ENCODE peak calls at places on chromosome 17, in four cellular contexts. M, K, U and C are unnamed samples.

GRCh38 chr17:78329263-78330059 is 30.4 kb downstream of the SOCS3 start:
- DNase-seq in M (peak), K (no peak), U (no peak), C (no peak)

GRCh38 chr17:9090641-9091096 is 69.4 kb downstream of the NTN1 start:
- DNase-seq in M (no peak), K (no peak), U (no peak), C (peak)

GRCh38 chr17:45270828-45271418 is 9.0 kb upstream of the SPATA32 start:
- DNase-seq in M (no peak), K (no peak), U (no peak), C (no peak)

GRCh38 chr17:79160980-79161621 is 86.5 kb downstream of the ENGASE start:
- DNase-seq in M (no peak), K (no peak), U (no peak), C (no peak)

GRCh38 chr17:18184143-18185007 is 747 bp downstream of the ALKBH5 start:
- DNase-seq in M (peak), K (peak), U (peak), C (peak)

GRCh38 chr17:56717471-56717870 is 116.2 kb downstream of the C17orf67 start:
- DNase-seq in M (no peak), K (no peak), U (no peak), C (no peak)

GRCh38 chr17:75758131-75758905 is 6.7 kb downstream of the GALK1 start:
- DNase-seq in M (no peak), K (no peak), U (no peak), C (no peak)

GRCh38 chr17:77356109-77356689 is 215.4 kb downstream of the SEC14L1 start:
- DNase-seq in M (peak), K (no peak), U (no peak), C (peak)

GRCh38 chr17:80372922-80373570 is 41.9 kb upstream of the ENDOV start:
- DNase-seq in M (no peak), K (no peak), U (no peak), C (no peak)

GRCh38 chr17:76252040-76252954 is 12.0 kb upstream of the RNF157 start:
- DNase-seq in M (no peak), K (no peak), U (no peak), C (no peak)

GRCh38 chr17:29883497-29883896 is 46.5 kb downstream of the SSH2 start:
- DNase-seq in M (no peak), K (no peak), U (no peak), C (no peak)

GRCh38 chr17:80426671-80427326 is 11.8 kb downstream of the ENDOV start:
- DNase-seq in M (peak), K (peak), U (peak), C (peak)

GRCh38 chr17:80840011-80840410 is 151.6 kb upstream of the CHMP6 start:
- DNase-seq in M (no peak), K (no peak), U (peak), C (no peak)

GRCh38 chr17:19645608-19646250 is 2.8 kb upstream of the ALDH3A2 start:
- DNase-seq in M (no peak), K (no peak), U (no peak), C (peak)

GRCh38 chr17:62778990-62779681 is 29.0 kb downstream of the MARCHF10 start:
- DNase-seq in M (no peak), K (peak), U (no peak), C (no peak)

GRCh38 chr17:44610871-44611270 is 45.4 kb upstream of the MEIOC start:
- DNase-seq in M (no peak), K (no peak), U (no peak), C (no peak)

GRCh38 chr17:6043405-6043804 is 26.8 kb upstream of the WSCD1 start:
- DNase-seq in M (no peak), K (no peak), U (no peak), C (no peak)

GRCh38 chr17:3762922-3763776 is 37.8 kb downstream of the ITGAE start:
- DNase-seq in M (no peak), K (no peak), U (no peak), C (no peak)

GRCh38 chr17:72479113-72479512 is 358.3 kb downstream of the SOX9 start:
- DNase-seq in M (no peak), K (no peak), U (no peak), C (no peak)

GRCh38 chr17:80870401-80870800 is 121.2 kb upstream of the CHMP6 start:
- DNase-seq in M (no peak), K (no peak), U (no peak), C (no peak)

GRCh38 chr17:42422412-42422957 is 571 bp downstream of the CAVIN1 start:
- DNase-seq in M (peak), K (no peak), U (no peak), C (no peak)

GRCh38 chr17:61245706-61246135 is 153.9 kb upstream of the TBX2 start:
- DNase-seq in M (no peak), K (no peak), U (no peak), C (no peak)

GRCh38 chr17:30278032-30278431 is 13.7 kb downstream of the BLMH start:
- DNase-seq in M (no peak), K (no peak), U (peak), C (no peak)

GRCh38 chr17:57784226-57784895 is 39.3 kb upstream of the CCDC182 start:
- DNase-seq in M (no peak), K (no peak), U (no peak), C (no peak)

GRCh38 chr17:21129023-21129681 is 2.4 kb downstream of the DHRS7B start:
- DNase-seq in M (peak), K (peak), U (no peak), C (no peak)

GRCh38 chr17:77160877-77161530 is 20.2 kb downstream of the SEC14L1 start:
- DNase-seq in M (no peak), K (no peak), U (no peak), C (no peak)

GRCh38 chr17:5031365-5032082 is 3.7 kb downstream of the SLC52A1 start:
- DNase-seq in M (peak), K (peak), U (peak), C (peak)

GRCh38 chr17:77365584-77366186 is 224.9 kb downstream of the SEC14L1 start:
- DNase-seq in M (peak), K (peak), U (peak), C (no peak)

GRCh38 chr17:76199466-76199865 is 40.8 kb downstream of the RNF157 start:
- DNase-seq in M (no peak), K (no peak), U (no peak), C (no peak)

GRCh38 chr17:58710948-58711552 is 18.6 kb downstream of the RAD51C start:
- DNase-seq in M (peak), K (peak), U (no peak), C (no peak)

GRCh38 chr17:7405413-7405881 is 1.6 kb upstream of the TMEM256 start:
- DNase-seq in M (peak), K (peak), U (no peak), C (peak)
- H3K27ac ChIP-seq in M (peak), K (peak), U (peak), C (peak)

GRCh38 chr17:50328926-50329325 is 17.0 kb upstream of the XYLT2 start:
- DNase-seq in M (no peak), K (no peak), U (no peak), C (no peak)

GRCh38 chr17:50326831-50327364 is 19.0 kb upstream of the XYLT2 start:
- DNase-seq in M (no peak), K (no peak), U (no peak), C (no peak)

GRCh38 chr17:50329716-50330115 is 16.2 kb upstream of the XYLT2 start:
- DNase-seq in M (no peak), K (no peak), U (no peak), C (no peak)

GRCh38 chr17:50330151-50330753 is 15.7 kb upstream of the XYLT2 start:
- DNase-seq in M (no peak), K (no peak), U (no peak), C (no peak)

GRCh38 chr17:50328360-50328759 is 17.6 kb upstream of the XYLT2 start:
- DNase-seq in M (no peak), K (no peak), U (no peak), C (no peak)
- H3K4me3 ChIP-seq in M (no peak), K (no peak), U (no peak), C (no peak)

DNA sequence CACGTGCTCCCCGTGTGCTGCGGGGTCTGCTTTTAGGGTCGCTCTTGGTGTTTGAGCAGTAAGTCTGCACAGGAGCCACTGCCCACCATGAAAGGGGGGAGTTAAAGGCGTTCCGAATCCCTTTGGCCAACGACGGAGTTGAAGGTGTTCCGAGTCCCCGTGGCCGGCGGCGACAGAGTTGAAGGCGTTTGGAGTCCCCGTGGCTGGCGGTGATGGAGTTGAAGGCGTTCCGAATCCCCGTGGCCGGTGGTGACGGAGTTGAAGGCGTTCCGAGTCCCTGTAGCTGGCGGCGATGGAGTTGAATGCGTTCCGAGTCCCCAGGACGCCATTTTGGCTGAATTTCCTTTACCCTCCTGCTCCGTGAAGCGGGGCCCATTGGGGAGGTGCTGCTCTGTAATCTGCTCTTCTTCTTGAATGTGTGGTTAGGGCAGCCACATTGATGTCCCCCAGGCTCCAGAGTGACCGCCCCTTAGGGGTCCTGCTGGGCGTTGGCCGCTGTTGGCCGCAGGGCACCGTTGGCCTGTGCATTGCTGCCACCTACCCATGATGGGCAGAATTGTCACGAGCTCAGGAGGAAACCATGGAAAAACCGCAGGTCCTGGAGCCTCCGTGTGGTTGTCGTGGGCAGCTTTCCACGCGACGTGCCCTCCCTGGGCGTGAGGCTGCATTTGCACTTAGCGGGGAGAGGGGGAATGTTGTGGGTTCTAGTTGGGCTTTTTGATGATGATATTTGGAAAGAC is 73.7 kb upstream of the ZNF750 start:
- DNase-seq in M (no peak), K (no peak), U (no peak), C (no peak)
- TF ChIP-seq CTCF in M (no peak), K (peak), U (peak), C (peak)

GRCh38 chr17:34307110-34307509 is 12.1 kb upstream of the CCL8 start:
- DNase-seq in M (peak), K (no peak), U (peak), C (no peak)

GRCh38 chr17:34308376-34308775 is 10.9 kb upstream of the CCL8 start:
- DNase-seq in M (no peak), K (no peak), U (no peak), C (no peak)

GRCh38 chr17:34305606-34306005 is 13.6 kb upstream of the CCL8 start:
- DNase-seq in M (no peak), K (no peak), U (no peak), C (no peak)

GRCh38 chr17:34305061-34305460 is 14.2 kb upstream of the CCL8 start:
- DNase-seq in M (no peak), K (no peak), U (no peak), C (no peak)

DNA sequence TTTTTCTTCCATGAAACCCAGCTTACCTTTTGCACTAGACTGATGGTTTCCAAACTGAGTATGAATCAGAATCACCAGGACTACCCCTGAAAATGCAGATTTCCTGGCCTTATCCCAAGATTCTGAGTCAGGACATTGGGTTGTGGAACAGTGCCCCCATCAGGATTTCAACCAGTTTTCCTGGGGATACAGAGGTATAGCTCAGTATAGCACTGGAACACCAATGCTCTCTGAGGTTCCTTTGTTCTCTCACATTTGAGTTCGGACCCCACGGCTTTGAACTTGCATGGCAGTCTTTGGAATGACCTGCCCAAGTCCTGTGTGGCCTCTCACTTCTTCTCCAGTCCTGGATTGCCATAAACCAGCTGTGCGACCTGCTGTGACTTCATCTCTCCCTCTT is 12.8 kb upstream of the CCL8 start:
- DNase-seq in M (peak), K (no peak), U (no peak), C (no peak)
- H3K27ac ChIP-seq in M (no peak), K (no peak), U (peak), C (no peak)

GRCh38 chr17:8055851-8056231 is 17.0 kb downstream of the ALOX15B start:
- DNase-seq in M (no peak), K (no peak), U (no peak), C (no peak)
- H3K4me3 ChIP-seq in M (no peak), K (no peak), U (no peak), C (no peak)